ENCODE peak calls at places on chromosomes 11 and 22, in seven cellular contexts. C is neural crest cell; V is SK-N-MC; I is AG04450; S is substantia nigra; W is heart right ventricle; T is CD8-positive, alpha-beta T cell. E is an unnamed sample.

GRCh38 chr22:43627485-43628252 is 184.4 kb downstream of the EFCAB6 start:
- DNase-seq in C (no peak), V (no peak), I (no peak), S (no peak), W (no peak), T (no peak), E (no peak)

GRCh38 chr11:101862410-101863233 is 52.2 kb upstream of the CEP126 start:
- DNase-seq in C (peak), V (no peak), I (no peak), S (no peak), W (no peak), T (no peak), E (no peak)

GRCh38 chr22:19522881-19523239 is 1.4 kb downstream of the CLDN5 start:
- DNase-seq in C (no peak), V (no peak), I (no peak), S (no peak), W (peak), T (no peak), E (no peak)

GRCh38 chr22:35353318-35353717 is 27.6 kb upstream of the HMOX1 start:
- DNase-seq in C (no peak), V (no peak), I (no peak), S (no peak), W (no peak), T (no peak), E (peak)

GRCh38 chr11:86670179-86670578 is 2.2 kb downstream of the ME3 start:
- DNase-seq in C (no peak), V (no peak), I (no peak), S (no peak), W (no peak), T (no peak), E (no peak)

GRCh38 chr11:554428-554823 is 6.1 kb downstream of the LMNTD2 start:
- DNase-seq in C (no peak), V (no peak), I (no peak), S (no peak), W (no peak), T (no peak), E (no peak)

GRCh38 chr11:118217575-118217974 is 7.2 kb downstream of the JAML start:
- DNase-seq in C (no peak), V (no peak), I (no peak), S (no peak), W (no peak), T (no peak), E (no peak)

GRCh38 chr11:61688368-61689163 is 8.4 kb downstream of the DAGLA start:
- DNase-seq in C (no peak), V (no peak), I (no peak), S (peak), W (peak), T (no peak), E (peak)

GRCh38 chr11:79208126-79208525 is 232.7 kb downstream of the TENM4 start:
- DNase-seq in C (no peak), V (no peak), I (no peak), S (no peak), W (no peak), T (no peak), E (no peak)

GRCh38 chr11:35029979-35030378 is 109.0 kb upstream of the CD44 start:
- DNase-seq in C (no peak), V (no peak), I (no peak), S (no peak), W (no peak), T (no peak), E (no peak)

GRCh38 chr11:2796091-2796490 is 89.5 kb downstream of the CDKN1C start:
- DNase-seq in C (no peak), V (no peak), I (no peak), S (no peak), W (peak), T (no peak), E (no peak)

GRCh38 chr11:27971256-27971655 is 136.7 kb downstream of the KIF18A start:
- DNase-seq in C (no peak), V (no peak), I (no peak), S (no peak), W (no peak), T (no peak), E (no peak)

GRCh38 chr11:131375936-131376335 is 5.5 kb downstream of the NTM start:
- DNase-seq in C (no peak), V (no peak), I (no peak), S (no peak), W (no peak), T (no peak), E (no peak)

GRCh38 chr11:130816941-130817607 is 99.2 kb downstream of the SNX19 start:
- DNase-seq in C (no peak), V (no peak), I (no peak), S (no peak), W (no peak), T (no peak), E (no peak)

GRCh38 chr22:20138417-20138738 is 6.8 kb downstream of the ZDHHC8 start:
- DNase-seq in C (no peak), V (no peak), I (no peak), S (no peak), W (no peak), T (no peak), E (no peak)

GRCh38 chr22:49616356-49617231 is 211.1 kb downstream of the BRD1 start:
- DNase-seq in C (no peak), V (no peak), I (no peak), S (no peak), W (no peak), T (no peak), E (peak)

GRCh38 chr11:36374726-36375125 is 78.6 kb downstream of the PRR5L start:
- DNase-seq in C (no peak), V (no peak), I (no peak), S (no peak), W (no peak), T (no peak), E (no peak)

GRCh38 chr11:2156416-2157182 is 4.4 kb downstream of the INS start:
- DNase-seq in C (peak), V (no peak), I (no peak), S (no peak), W (peak), T (peak), E (peak)

GRCh38 chr11:128552783-128553661 is 34.3 kb downstream of the ETS1 start:
- DNase-seq in C (peak), V (no peak), I (no peak), S (peak), W (no peak), T (no peak), E (no peak)

GRCh38 chr11:83326326-83326725 is 40.2 kb upstream of the CCDC90B start:
- DNase-seq in C (no peak), V (no peak), I (no peak), S (no peak), W (no peak), T (no peak), E (no peak)

GRCh38 chr22:26318975-26319374 is 110.1 kb upstream of the ASPHD2 start:
- DNase-seq in C (no peak), V (no peak), I (no peak), S (no peak), W (no peak), T (no peak), E (no peak)

GRCh38 chr11:15629690-15630321 is 515.1 kb downstream of the INSC start:
- DNase-seq in C (peak), V (peak), I (no peak), S (no peak), W (no peak), T (no peak), E (peak)

GRCh38 chr11:44879432-44879831 is 71.3 kb downstream of the TP53I11 start:
- DNase-seq in C (no peak), V (no peak), I (no peak), S (no peak), W (no peak), T (no peak), E (no peak)

GRCh38 chr11:112564228-112564955 is 303.7 kb upstream of the PLET1 start:
- DNase-seq in C (no peak), V (no peak), I (peak), S (no peak), W (peak), T (no peak), E (no peak)

E was measured in lower lobe of right lung.